ENCODE peak calls at places on chromosomes 11 and 22, in four cellular contexts. X, B, V and J are unnamed samples.

GRCh38 chr22:19289475-19290161 is 1.9 kb downstream of the CLTCL1 start:
- DNase-seq in X (no peak), B (no peak), V (no peak), J (no peak)

GRCh38 chr11:46537851-46538295 is 56.0 kb downstream of the AMBRA1 start:
- DNase-seq in X (peak), B (peak), V (peak), J (peak)

GRCh38 chr11:111148953-111149352 is 96.6 kb upstream of the POU2AF2 start:
- DNase-seq in X (no peak), B (no peak), V (no peak), J (peak)

GRCh38 chr11:2376751-2377451 is at the start of gene CD81:
- DNase-seq in X (no peak), B (peak), V (no peak), J (no peak)

GRCh38 chr11:100434821-100435641 is 252.1 kb upstream of the ARHGAP42 start:
- DNase-seq in X (no peak), B (no peak), V (no peak), J (no peak)

GRCh38 chr11:132866783-132867545 is 665.3 kb downstream of the OPCML start:
- DNase-seq in X (no peak), B (no peak), V (no peak), J (peak)

GRCh38 chr22:24466831-24467249 is 28.3 kb upstream of the UPB1 start:
- DNase-seq in X (no peak), B (no peak), V (no peak), J (peak)

GRCh38 chr11:22510010-22510409 is 115.6 kb downstream of the FANCF start:
- DNase-seq in X (no peak), B (no peak), V (no peak), J (no peak)

GRCh38 chr11:78420796-78421209 is 3.2 kb upstream of the GAB2 start:
- DNase-seq in X (peak), B (peak), V (no peak), J (peak)

GRCh38 chr11:2987881-2988280 is 4.2 kb downstream of the NAP1L4 start:
- DNase-seq in X (no peak), B (no peak), V (no peak), J (peak)

GRCh38 chr11:115612331-115612730 is 108.1 kb upstream of the CADM1 start:
- DNase-seq in X (no peak), B (no peak), V (peak), J (no peak)

GRCh38 chr11:123856444-123856843 is 29.0 kb downstream of the TMEM225 start:
- DNase-seq in X (no peak), B (no peak), V (no peak), J (no peak)

GRCh38 chr22:42754658-42755057 is 34.0 kb upstream of the A4GALT start:
- DNase-seq in X (no peak), B (peak), V (no peak), J (no peak)

GRCh38 chr11:68099474-68100405 is 21.4 kb downstream of the CHKA start:
- DNase-seq in X (no peak), B (peak), V (peak), J (peak)

GRCh38 chr11:112167145-112167544 is at the start of gene TEX12:
- DNase-seq in X (no peak), B (no peak), V (peak), J (no peak)

GRCh38 chr22:17891427-17892167 is 117.3 kb upstream of the BID start:
- DNase-seq in X (no peak), B (no peak), V (peak), J (no peak)

GRCh38 chr11:76598426-76598839 is 72.1 kb downstream of the LRRC32 start:
- DNase-seq in X (no peak), B (no peak), V (peak), J (peak)

GRCh38 chr11:66050581-66051231 is 1.5 kb upstream of the SF3B2 start:
- DNase-seq in X (no peak), B (no peak), V (peak), J (no peak)

GRCh38 chr11:40188848-40189247 is 1270.6 kb downstream of the LRRC4C start:
- DNase-seq in X (no peak), B (peak), V (no peak), J (no peak)

GRCh38 chr11:67024410-67024809 is 1.5 kb downstream of the SYT12 start:
- DNase-seq in X (no peak), B (no peak), V (no peak), J (no peak)

GRCh38 chr22:38713921-38714320 is 8.2 kb downstream of the GTPBP1 start:
- DNase-seq in X (no peak), B (peak), V (peak), J (no peak)

GRCh38 chr22:38715852-38716251 is 10.1 kb downstream of the GTPBP1 start:
- DNase-seq in X (no peak), B (no peak), V (no peak), J (no peak)

GRCh38 chr22:38716271-38716670 is 10.5 kb downstream of the GTPBP1 start:
- DNase-seq in X (peak), B (no peak), V (no peak), J (no peak)

GRCh38 chr22:38716827-38717226 is 11.1 kb downstream of the GTPBP1 start:
- DNase-seq in X (no peak), B (no peak), V (no peak), J (no peak)

DNA sequence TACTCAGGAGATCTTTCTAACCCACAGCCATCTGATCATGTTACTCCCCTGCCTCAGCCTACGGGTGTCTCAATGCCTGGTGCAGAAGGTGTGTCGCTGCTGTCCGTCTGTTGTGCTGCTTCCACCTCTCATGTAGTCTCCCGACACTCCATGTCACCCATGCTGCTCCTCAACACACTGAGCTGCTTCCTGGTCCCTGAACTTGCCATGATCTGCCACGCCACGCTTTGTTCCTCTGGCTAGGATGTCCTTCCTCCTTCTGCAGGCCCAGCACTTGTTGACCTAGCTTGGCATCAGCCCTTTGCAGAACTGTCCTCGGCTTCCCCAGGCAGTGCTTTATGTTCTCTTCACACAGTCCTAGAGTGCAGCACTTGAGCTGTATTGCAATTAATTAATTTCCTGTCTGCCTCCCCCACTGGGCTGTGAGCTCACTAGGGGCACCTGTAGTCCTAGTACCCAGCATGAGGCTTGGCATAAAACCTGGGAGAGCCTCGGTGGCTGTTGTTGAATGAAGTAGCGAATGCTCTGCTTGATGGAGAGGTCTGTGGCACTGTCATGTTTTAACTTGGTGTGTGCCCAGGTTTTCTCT is 9.5 kb downstream of the GTPBP1 start:
- DNase-seq in X (no peak), B (no peak), V (no peak), J (no peak)
- TF ChIP-seq POLR2AphosphoS5 in X (no peak), B (no peak), V (no peak), J (no peak)

GRCh38 chr22:45935573-45935972 is 41.4 kb downstream of the WNT7B start:
- DNase-seq in X (no peak), B (no peak), V (no peak), J (no peak)

GRCh38 chr22:45932066-45932465 is 44.9 kb downstream of the WNT7B start:
- DNase-seq in X (no peak), B (no peak), V (no peak), J (no peak)

GRCh38 chr22:45933503-45934167 is 43.3 kb downstream of the WNT7B start:
- DNase-seq in X (no peak), B (no peak), V (no peak), J (no peak)

GRCh38 chr22:45934168-45934564 is 42.8 kb downstream of the WNT7B start:
- DNase-seq in X (no peak), B (no peak), V (no peak), J (no peak)

GRCh38 chr22:45934659-45935341 is 42.2 kb downstream of the WNT7B start:
- DNase-seq in X (no peak), B (peak), V (no peak), J (no peak)
- TF ChIP-seq POLR2AphosphoS5 in X (no peak), B (no peak), V (no peak), J (no peak)

GRCh38 chr11:64207247-64208085 is 945 bp downstream of the FERMT3 start:
- DNase-seq in X (peak), B (peak), V (peak), J (peak)
- TF ChIP-seq POLR2AphosphoS5 in X (peak), B (peak), V (no peak), J (peak)

DNA sequence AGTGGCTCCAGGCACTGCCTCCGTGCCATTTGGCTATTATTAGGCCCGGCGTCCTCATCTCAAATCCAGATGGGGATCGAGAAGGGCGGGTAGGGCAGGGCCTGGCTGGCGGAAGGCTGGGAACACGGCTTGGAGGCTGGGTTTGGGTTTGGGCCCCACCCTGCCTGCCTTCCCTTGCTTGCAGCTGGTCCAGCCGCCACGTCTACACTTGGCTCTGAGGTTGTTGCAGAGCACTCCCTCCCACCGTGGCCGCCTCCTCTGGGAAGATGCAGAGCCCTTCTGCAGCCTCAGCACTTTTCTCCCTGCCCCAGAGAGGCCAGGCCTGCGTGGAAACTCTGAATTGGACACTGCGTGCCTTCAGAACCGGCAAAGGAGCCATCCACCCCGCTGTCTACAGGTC is 5.2 kb upstream of the SMTN start:
- DNase-seq in X (peak), B (peak), V (no peak), J (no peak)
- TF ChIP-seq POLR2AphosphoS5 in X (no peak), B (peak), V (no peak), J (no peak)

DNA sequence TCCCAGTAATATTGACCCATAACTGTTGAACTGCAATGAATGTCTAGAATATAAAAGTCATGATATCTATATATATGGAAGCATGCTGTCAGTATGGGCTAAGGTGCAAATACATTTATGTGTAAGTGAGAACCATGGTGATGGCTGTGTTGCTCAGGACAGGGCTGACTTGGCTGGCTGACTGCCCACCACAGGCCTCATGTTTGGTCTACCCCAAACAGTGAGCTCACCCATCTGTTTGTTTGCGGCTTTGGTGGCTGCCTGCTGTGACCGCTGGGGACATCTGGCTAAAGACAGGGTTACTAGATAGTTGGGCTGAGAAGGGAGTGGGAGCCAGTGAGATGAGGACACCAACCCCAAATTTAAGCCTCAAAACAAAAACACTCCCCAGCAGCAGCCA is 6.3 kb downstream of the CD44 start:
- DNase-seq in X (no peak), B (peak), V (no peak), J (no peak)
- TF ChIP-seq POLR2AphosphoS5 in X (no peak), B (no peak), V (no peak), J (no peak)

DNA sequence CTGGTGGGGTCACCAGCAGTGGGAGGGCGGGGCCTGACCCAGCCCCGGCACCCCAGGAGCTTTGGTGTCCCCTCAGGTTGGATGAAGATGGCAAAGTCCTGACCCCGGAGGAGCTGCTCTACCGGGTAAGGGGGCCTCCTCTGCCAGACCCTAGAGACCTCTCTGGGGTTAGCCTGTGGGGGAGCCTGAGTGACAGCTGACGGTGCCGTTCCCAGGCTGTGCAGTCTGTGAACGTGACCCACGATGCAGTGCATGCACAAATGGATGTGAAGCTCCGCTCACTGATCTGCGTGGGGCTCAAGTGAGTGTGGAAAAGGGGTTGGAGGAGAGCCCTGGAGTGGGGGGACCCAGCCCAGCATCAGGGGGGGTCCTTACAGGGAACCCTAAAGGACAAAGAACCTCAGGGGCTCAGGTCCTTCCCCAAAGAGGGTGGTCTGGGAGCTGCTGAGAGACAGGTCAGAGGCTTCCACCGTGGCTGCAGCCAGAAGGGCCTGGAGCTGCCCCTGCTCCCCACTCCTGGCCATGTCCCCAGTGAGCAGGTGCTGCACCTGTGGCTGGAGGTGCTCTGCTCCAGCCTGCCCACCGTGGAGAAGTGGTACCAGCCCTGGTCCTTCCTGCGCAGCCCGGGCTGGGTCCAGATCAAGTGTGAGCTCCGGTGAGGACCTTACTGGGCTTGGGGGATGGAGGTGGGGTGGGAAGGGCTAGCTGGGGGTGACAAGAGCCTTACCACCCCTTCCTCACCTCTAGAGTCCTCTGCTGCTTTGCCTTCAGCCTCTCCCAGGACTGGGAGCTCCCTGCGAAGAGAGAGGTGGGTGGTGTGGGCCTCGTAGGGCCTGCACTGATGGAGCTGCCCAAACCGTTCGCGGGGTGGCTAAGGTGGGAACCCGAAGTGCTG is 38.6 kb downstream of the SGSM3 start:
- DNase-seq in X (no peak), B (no peak), V (no peak), J (no peak)
- TF ChIP-seq POLR2AphosphoS5 in X (no peak), B (no peak), V (no peak), J (no peak)

GRCh38 chr11:72721276-72721675 is 30.9 kb downstream of the ARAP1 start:
- DNase-seq in X (no peak), B (no peak), V (no peak), J (peak)

GRCh38 chr11:72723508-72723907 is 28.7 kb downstream of the ARAP1 start:
- DNase-seq in X (no peak), B (peak), V (no peak), J (no peak)

GRCh38 chr11:72721689-72722049 is 30.5 kb downstream of the ARAP1 start:
- DNase-seq in X (no peak), B (peak), V (no peak), J (no peak)

GRCh38 chr11:72720806-72721205 is 31.4 kb downstream of the ARAP1 start:
- DNase-seq in X (no peak), B (no peak), V (no peak), J (peak)

DNA sequence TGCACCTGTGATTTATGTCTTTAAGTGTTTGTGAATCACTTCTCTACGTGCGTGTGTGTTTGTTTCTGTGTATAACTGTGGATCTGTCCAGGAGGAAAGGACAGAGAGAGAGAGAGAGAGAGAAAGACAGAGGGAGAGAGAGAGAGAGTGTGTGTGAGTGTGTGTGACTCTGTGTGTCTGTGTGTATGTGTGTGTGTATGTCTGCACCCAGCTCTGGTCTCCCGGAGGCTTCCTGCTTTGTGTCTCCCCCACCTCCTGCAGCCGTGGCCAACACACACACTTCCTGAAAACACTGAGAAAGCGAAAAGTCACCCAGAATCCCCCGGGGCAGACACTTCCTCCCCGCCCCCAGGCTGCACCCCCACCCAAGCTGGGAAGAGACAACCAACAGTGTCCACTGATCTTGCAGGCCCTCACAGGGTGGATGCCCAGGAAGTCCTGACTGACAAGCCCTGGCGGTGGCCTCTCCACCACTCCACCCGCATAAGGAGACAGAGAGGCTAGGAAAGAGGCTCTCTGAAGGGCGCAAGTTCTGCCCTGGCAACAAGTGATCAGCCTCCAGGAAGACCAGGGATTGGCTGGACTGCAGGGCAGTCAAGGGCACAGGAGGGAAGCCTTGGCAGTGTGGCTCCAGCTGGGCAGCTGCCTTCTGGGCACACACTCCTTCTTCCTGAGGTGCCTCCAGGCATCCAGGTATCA is 30.0 kb downstream of the ARAP1 start:
- DNase-seq in X (peak), B (peak), V (peak), J (peak)
- TF ChIP-seq POLR2AphosphoS5 in X (peak), B (peak), V (no peak), J (peak)

GRCh38 chr22:28118957-28119631 is 200.0 kb upstream of the PITPNB start:
- DNase-seq in X (no peak), B (no peak), V (no peak), J (no peak)

GRCh38 chr22:28129319-28129962 is 210.4 kb upstream of the PITPNB start:
- DNase-seq in X (no peak), B (no peak), V (peak), J (no peak)

GRCh38 chr22:28128827-28129226 is 209.8 kb upstream of the PITPNB start:
- DNase-seq in X (no peak), B (no peak), V (no peak), J (no peak)

DNA sequence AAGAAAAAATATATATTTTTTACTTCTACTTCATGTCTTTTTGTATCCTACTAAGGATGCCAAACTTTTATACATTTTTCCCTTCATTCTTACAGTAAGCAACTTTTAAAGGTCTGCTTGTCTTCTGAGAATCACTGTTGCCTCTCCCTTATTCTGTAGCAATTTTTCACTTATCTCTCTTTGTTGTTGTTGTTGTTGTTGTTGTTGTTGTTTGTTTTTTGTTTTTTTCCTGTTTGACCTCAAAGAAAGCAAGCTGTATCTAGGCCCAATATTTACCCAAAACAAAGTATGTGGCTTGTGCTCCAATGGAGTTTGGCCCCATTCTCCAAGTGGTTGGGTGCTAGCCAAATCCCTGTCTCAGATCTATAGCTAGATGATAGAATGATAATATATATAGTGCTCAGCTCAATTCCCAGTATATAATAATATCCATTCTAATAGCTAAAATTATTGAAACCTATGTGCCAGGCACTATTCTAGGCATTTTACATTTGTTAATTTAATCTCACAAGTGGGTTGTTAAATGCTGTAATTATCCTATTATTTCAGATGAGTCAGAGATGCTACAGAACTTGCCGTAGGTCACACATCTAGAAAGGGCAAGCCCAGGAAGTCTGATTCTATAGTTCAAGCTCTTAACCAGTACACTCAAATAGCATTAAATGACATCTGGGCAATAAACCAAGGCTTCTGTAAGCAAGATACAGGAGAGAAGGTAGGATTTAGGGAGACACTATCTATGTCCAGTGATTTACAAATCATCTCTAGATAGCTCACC is 205.1 kb upstream of the PITPNB start:
- DNase-seq in X (no peak), B (no peak), V (no peak), J (no peak)
- TF ChIP-seq POLR2AphosphoS5 in X (no peak), B (no peak), V (no peak), J (no peak)